ENCODE peak calls at places on chromosomes 2 and 18, in seven cellular contexts. P, G, D, Q, O, T and Y are unnamed samples.

GRCh38 chr2:65549262-65550036 is 117.0 kb upstream of the SPRED2 start:
- DNase-seq in P (no peak), G (no peak), O (no peak), D (no peak), Q (no peak), T (no peak), Y (no peak)

GRCh38 chr18:63363951-63364350 is 3.1 kb downstream of the KDSR start:
- DNase-seq in T (peak), D (no peak), Q (no peak), G (no peak), P (no peak), O (no peak), Y (no peak)

GRCh38 chr2:154455201-154455600 is 243.3 kb upstream of the KCNJ3 start:
- DNase-seq in O (no peak), Q (no peak), P (no peak), G (no peak), T (no peak), D (no peak), Y (no peak)

GRCh38 chr2:226999676-227000075 is 163.8 kb downstream of the RHBDD1 start:
- DNase-seq in T (no peak), O (no peak), P (no peak), G (no peak), D (no peak), Q (no peak), Y (no peak)

GRCh38 chr18:72539861-72540260 is 4.3 kb downstream of the CBLN2 start:
- DNase-seq in P (no peak), G (no peak), D (no peak), O (no peak), Q (no peak), T (no peak), Y (no peak)

GRCh38 chr2:199131876-199132275 is 325.9 kb downstream of the SATB2 start:
- DNase-seq in O (no peak), T (no peak), D (no peak), P (no peak), G (no peak), Q (no peak), Y (no peak)

GRCh38 chr2:146621656-146622055 is 1223.2 kb upstream of the ACVR2A start:
- DNase-seq in T (no peak), Q (no peak), P (no peak), D (no peak), G (no peak), O (no peak), Y (no peak)

GRCh38 chr18:37425182-37425581 is 140.4 kb downstream of the CELF4 start:
- DNase-seq in Q (no peak), T (no peak), G (no peak), D (no peak), P (no peak), O (no peak), Y (no peak)

GRCh38 chr2:145813481-145813880 is 1293.6 kb upstream of the ZEB2 start:
- DNase-seq in O (no peak), T (no peak), P (no peak), Q (no peak), G (no peak), D (no peak), Y (no peak)

GRCh38 chr2:66899648-66900047 is 464.7 kb downstream of the MEIS1 start:
- DNase-seq in P (no peak), T (no peak), Q (no peak), D (no peak), O (no peak), G (no peak), Y (peak)

GRCh38 chr2:105510761-105511669 is 112.2 kb upstream of the FHL2 start:
- DNase-seq in O (no peak), G (no peak), P (no peak), D (no peak), T (no peak), Q (no peak), Y (no peak)

GRCh38 chr18:24876266-24876665 is 415.8 kb downstream of the HRH4 start:
- DNase-seq in Q (no peak), T (no peak), P (no peak), O (no peak), G (no peak), D (no peak), Y (no peak)

GRCh38 chr2:99066075-99066557 is 75.4 kb upstream of the C2orf15 start:
- DNase-seq in G (no peak), Q (no peak), P (no peak), O (no peak), T (peak), D (no peak), Y (peak)

GRCh38 chr2:222613715-222614331 is 42.1 kb downstream of the FARSB start:
- DNase-seq in T (peak), G (no peak), Q (no peak), D (no peak), P (no peak), O (no peak), Y (peak)

GRCh38 chr2:30511122-30512083 is 64.4 kb downstream of the LCLAT1 start:
- DNase-seq in T (no peak), O (no peak), Q (no peak), G (peak), P (no peak), D (no peak), Y (no peak)

GRCh38 chr18:79934311-79935097 is 16.9 kb downstream of the SLC66A2 start:
- DNase-seq in T (no peak), O (no peak), G (peak), P (peak), D (peak), Q (no peak), Y (no peak)

GRCh38 chr18:23183356-23184150 is 48.3 kb downstream of the CABLES1 start:
- DNase-seq in D (no peak), G (no peak), O (no peak), P (no peak), T (no peak), Q (peak), Y (peak)

GRCh38 chr2:53829252-53829651 is 30.5 kb downstream of the GPR75 start:
- DNase-seq in G (no peak), T (no peak), P (no peak), Q (no peak), O (no peak), D (no peak), Y (no peak)

GRCh38 chr2:51505533-51505932 is 473.6 kb upstream of the NRXN1 start:
- DNase-seq in T (no peak), P (no peak), G (no peak), O (no peak), Q (no peak), D (no peak), Y (no peak)

GRCh38 chr2:197571622-197572271 is 55.9 kb downstream of the MOB4 start:
- DNase-seq in G (no peak), D (no peak), O (no peak), P (no peak), T (no peak), Q (no peak), Y (peak)

GRCh38 chr2:133192028-133192427 is 376.2 kb downstream of the NCKAP5 start:
- DNase-seq in G (no peak), T (no peak), P (no peak), Q (no peak), D (no peak), O (no peak), Y (no peak)

GRCh38 chr18:59096098-59096779 is 43.4 kb upstream of the SEC11C start:
- DNase-seq in Q (no peak), D (no peak), P (no peak), G (no peak), T (no peak), O (no peak), Y (no peak)

GRCh38 chr18:48743046-48743445 is 204.2 kb downstream of the CTIF start:
- DNase-seq in O (no peak), G (peak), D (peak), P (no peak), T (no peak), Q (no peak), Y (peak)

GRCh38 chr18:35460719-35461118 is 37.0 kb downstream of the INO80C start:
- DNase-seq in T (no peak), G (no peak), D (no peak), P (no peak), O (no peak), Q (no peak), Y (peak)

GRCh38 chr2:203453858-203454451 is 81.1 kb downstream of the RAPH1 start:
- DNase-seq in T (peak), G (no peak), D (no peak), Q (no peak), P (no peak), O (no peak), Y (peak)

GRCh38 chr2:109098251-109098920 is 30.6 kb upstream of the SH3RF3 start:
- DNase-seq in G (no peak), T (no peak), P (no peak), O (no peak), D (no peak), Q (no peak), Y (no peak)

GRCh38 chr2:69013837-69014796 is 1.1 kb downstream of the ANTXR1 start:
- DNase-seq in T (no peak), P (no peak), D (no peak), Q (no peak), O (no peak), G (no peak), Y (no peak)
- TF ChIP-seq CTCF in T (no peak), P (no peak), D (no peak), Q (no peak), O (no peak), G (no peak), Y (peak)

GRCh38 chr2:35199298-35199697 is 1156.3 kb upstream of the CRIM1 start:
- DNase-seq in D (no peak), O (no peak), P (no peak), T (no peak), G (no peak), Q (no peak), Y (no peak)
- TF ChIP-seq CTCF in D (no peak), O (no peak), P (no peak), T (no peak), G (no peak), Q (no peak), Y (no peak)

GRCh38 chr2:68293024-68293423 is 26.7 kb downstream of the CNRIP1 start:
- DNase-seq in O (no peak), T (no peak), D (no peak), G (no peak), P (no peak), Q (no peak), Y (no peak)

GRCh38 chr2:68290825-68291224 is 28.9 kb downstream of the CNRIP1 start:
- DNase-seq in D (no peak), O (no peak), Q (no peak), G (no peak), P (no peak), T (no peak), Y (no peak)

GRCh38 chr2:68291317-68291716 is 28.4 kb downstream of the CNRIP1 start:
- DNase-seq in P (no peak), G (no peak), Q (no peak), D (no peak), T (no peak), O (no peak), Y (no peak)

GRCh38 chr2:68294187-68294586 is 25.6 kb downstream of the CNRIP1 start:
- DNase-seq in Q (no peak), D (no peak), G (no peak), O (no peak), T (no peak), P (no peak), Y (no peak)

GRCh38 chr2:68292108-68292710 is 27.5 kb downstream of the CNRIP1 start:
- DNase-seq in P (no peak), T (peak), D (no peak), G (no peak), O (no peak), Q (no peak), Y (no peak)
- TF ChIP-seq CTCF in P (no peak), T (peak), D (no peak), G (peak), O (peak), Q (peak), Y (peak)

GRCh38 chr18:76496200-76496890 is 1.3 kb upstream of the ZNF516 start:
- DNase-seq in Q (no peak), P (no peak), D (no peak), T (peak), O (peak), G (peak), Y (peak)

GRCh38 chr18:76494181-76494540 is 881 bp downstream of the ZNF516 start:
- DNase-seq in G (no peak), D (no peak), Q (no peak), T (peak), O (peak), P (no peak), Y (no peak)

GRCh38 chr18:76493213-76494107 is 1.6 kb downstream of the ZNF516 start:
- DNase-seq in P (no peak), Q (no peak), D (no peak), O (no peak), T (peak), G (no peak), Y (no peak)

GRCh38 chr18:76494541-76495403 is at the start of gene ZNF516:
- DNase-seq in G (peak), Q (no peak), O (no peak), D (no peak), P (no peak), T (peak), Y (no peak)

GRCh38 chr18:76495435-76496199 is 575 bp upstream of the ZNF516 start:
- DNase-seq in G (no peak), D (no peak), T (peak), Q (no peak), P (no peak), O (peak), Y (no peak)
- TF ChIP-seq CTCF in G (no peak), D (no peak), T (no peak), Q (no peak), P (no peak), O (peak), Y (no peak)

GRCh38 chr2:42809876-42810125 is 17.4 kb upstream of the HAAO start:
- DNase-seq in T (peak), Q (no peak), D (peak), G (peak), P (no peak), O (peak), Y (peak)

GRCh38 chr2:42810126-42810970 is 18.0 kb upstream of the HAAO start:
- DNase-seq in G (peak), Q (peak), D (peak), T (peak), O (peak), P (peak), Y (peak)

GRCh38 chr2:42812899-42813479 is 20.6 kb upstream of the HAAO start:
- DNase-seq in Q (no peak), D (no peak), T (no peak), P (no peak), O (no peak), G (no peak), Y (no peak)

GRCh38 chr2:42809131-42809875 is 16.9 kb upstream of the HAAO start:
- DNase-seq in Q (no peak), D (no peak), G (no peak), T (no peak), P (no peak), O (no peak), Y (no peak)

GRCh38 chr2:42810971-42811865 is 18.8 kb upstream of the HAAO start:
- DNase-seq in O (peak), T (peak), G (peak), Q (no peak), P (no peak), D (peak), Y (no peak)
- TF ChIP-seq CTCF in O (no peak), T (no peak), G (no peak), Q (no peak), P (no peak), D (no peak), Y (no peak)

GRCh38 chr2:69717902-69718301 is 24.0 kb upstream of the ANXA4 start:
- DNase-seq in Q (no peak), P (no peak), O (no peak), T (peak), D (no peak), G (no peak), Y (no peak)

GRCh38 chr2:69723791-69724190 is 18.1 kb upstream of the ANXA4 start:
- DNase-seq in T (no peak), G (no peak), P (no peak), D (no peak), Q (no peak), O (no peak), Y (no peak)

GRCh38 chr2:69718338-69718965 is 23.5 kb upstream of the ANXA4 start:
- DNase-seq in P (no peak), D (no peak), Q (no peak), O (no peak), T (no peak), G (no peak), Y (no peak)

GRCh38 chr2:69720922-69721491 is 20.9 kb upstream of the ANXA4 start:
- DNase-seq in T (no peak), P (no peak), O (no peak), D (no peak), G (no peak), Q (no peak), Y (no peak)

DNA sequence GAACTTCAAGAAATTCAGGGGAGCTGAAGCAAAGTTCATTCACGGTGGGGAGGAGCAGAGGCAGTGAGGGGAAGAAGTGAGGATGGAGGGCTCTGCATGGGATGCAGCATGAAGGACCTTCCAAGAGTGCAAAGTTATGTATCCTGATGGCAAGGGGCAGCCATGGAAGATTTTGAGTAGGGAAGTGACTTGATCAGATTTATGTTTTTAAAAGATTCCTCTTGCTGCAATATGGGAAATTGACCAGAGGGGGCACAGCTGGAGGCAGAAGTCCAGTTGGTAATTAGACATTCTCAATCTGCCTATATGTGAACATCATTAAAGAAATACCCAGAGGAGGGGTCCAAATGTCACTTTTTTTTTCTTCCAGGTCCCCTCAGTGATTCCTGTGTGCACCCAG is 21.5 kb upstream of the ANXA4 start:
- DNase-seq in O (no peak), D (no peak), Q (no peak), T (no peak), G (no peak), P (no peak), Y (no peak)
- TF ChIP-seq CTCF in O (peak), D (no peak), Q (peak), T (peak), G (no peak), P (no peak), Y (peak)